ENCODE peak calls at places on chromosomes 13 and 19, in ten cellular contexts. O is K562, Z is ovary, C is transverse colon, G is sigmoid colon, J is suprapubic skin, V is tibial nerve, S is H1, F is upper lobe of left lung, X is A549. A is an unnamed sample.

GRCh38 chr13:75931116-75931515 is 295.0 kb downstream of the LMO7 start:
- DNase-seq in G (no peak), J (no peak), X (no peak), C (no peak), F (no peak), Z (no peak), O (no peak), V (no peak), S (no peak), A (no peak)

GRCh38 chr19:13984875-13985741 is 21.0 kb downstream of the RFX1 start:
- DNase-seq in S (no peak), O (no peak), V (no peak), J (no peak), G (no peak), X (no peak), Z (no peak), C (no peak), F (peak), A (no peak)

GRCh38 chr13:43657485-43657884 is 129.3 kb downstream of the ENOX1 start:
- DNase-seq in X (no peak), S (no peak), C (no peak), F (no peak), G (no peak), Z (no peak), J (no peak), O (no peak), V (no peak), A (no peak)

GRCh38 chr19:18610245-18610555 is 2.5 kb upstream of the TMEM59L start:
- DNase-seq in Z (no peak), J (no peak), X (no peak), F (no peak), C (no peak), O (no peak), S (no peak), V (no peak), G (no peak), A (no peak)

GRCh38 chr13:44557986-44558385 is 18.1 kb downstream of the TSC22D1 start:
- DNase-seq in S (no peak), C (no peak), F (no peak), Z (no peak), J (no peak), V (no peak), X (no peak), G (no peak), O (no peak), A (no peak)

GRCh38 chr19:43636121-43636683 is 3.4 kb downstream of the CADM4 start:
- DNase-seq in C (no peak), O (peak), J (no peak), F (no peak), V (no peak), G (no peak), S (no peak), X (no peak), Z (no peak), A (no peak)

GRCh38 chr13:98447881-98448641 is 128.8 kb downstream of the STK24 start:
- DNase-seq in X (peak), O (peak), C (no peak), G (no peak), J (no peak), V (no peak), Z (peak), S (no peak), F (no peak), A (no peak)

GRCh38 chr13:53137777-53138176 is 109.2 kb downstream of the OLFM4 start:
- DNase-seq in V (peak), Z (no peak), S (no peak), X (no peak), J (no peak), F (no peak), G (no peak), O (no peak), C (no peak), A (no peak)

GRCh38 chr19:1383014-1383310 is 745 bp upstream of the NDUFS7 start:
- DNase-seq in O (peak), Z (no peak), J (no peak), C (no peak), V (no peak), G (no peak), X (peak), F (no peak), S (no peak), A (no peak)

GRCh38 chr13:48876289-48876688 is 99.4 kb upstream of the FNDC3A start:
- DNase-seq in V (no peak), J (no peak), G (no peak), F (no peak), Z (no peak), C (no peak), O (no peak), S (no peak), X (no peak), A (no peak)

GRCh38 chr13:36054041-36054440 is 77.1 kb downstream of the DCLK1 start:
- DNase-seq in J (no peak), G (no peak), V (no peak), S (no peak), O (no peak), F (no peak), Z (no peak), X (no peak), C (no peak), A (no peak)

GRCh38 chr19:31126236-31126635 is 223.0 kb downstream of the TSHZ3 start:
- DNase-seq in J (no peak), O (no peak), V (no peak), F (no peak), G (peak), S (no peak), X (no peak), C (no peak), Z (no peak), A (no peak)

GRCh38 chr13:104327217-104327616 is 1261.0 kb upstream of the SLC10A2 start:
- DNase-seq in X (no peak), Z (no peak), O (no peak), V (no peak), S (no peak), C (no peak), G (no peak), J (no peak), F (no peak), A (no peak)

GRCh38 chr13:28778308-28779215 is 41.6 kb upstream of the MTUS2 start:
- DNase-seq in O (no peak), G (no peak), C (no peak), S (no peak), X (no peak), Z (no peak), V (no peak), J (no peak), F (no peak), A (no peak)

GRCh38 chr13:113862766-113863510 is 938 bp downstream of the GAS6 start:
- DNase-seq in S (no peak), F (peak), X (peak), Z (peak), C (peak), J (peak), O (peak), G (no peak), V (no peak), A (peak)

GRCh38 chr19:6427131-6427530 is 2.5 kb upstream of the KHSRP start:
- DNase-seq in V (no peak), O (no peak), J (no peak), G (no peak), X (no peak), S (no peak), Z (no peak), F (no peak), C (no peak), A (no peak)

GRCh38 chr13:30123575-30123974 is 183.8 kb downstream of the KATNAL1 start:
- DNase-seq in J (no peak), C (no peak), V (no peak), O (no peak), S (no peak), F (no peak), Z (no peak), X (no peak), G (no peak), A (no peak)

GRCh38 chr13:77833331-77833863 is 85.2 kb downstream of the EDNRB start:
- DNase-seq in G (no peak), X (no peak), J (no peak), F (no peak), Z (no peak), V (no peak), O (no peak), C (no peak), S (no peak), A (no peak)

GRCh38 chr13:32503727-32504126 is 34.9 kb downstream of the N4BP2L2 start:
- DNase-seq in C (no peak), G (no peak), V (no peak), O (no peak), Z (peak), F (no peak), S (no peak), J (no peak), X (no peak), A (no peak)

GRCh38 chr13:76516013-76516412 is 370.2 kb downstream of the KCTD12 start:
- DNase-seq in G (no peak), O (no peak), S (no peak), C (no peak), Z (no peak), X (no peak), V (no peak), F (no peak), J (no peak), A (no peak)

GRCh38 chr19:44675516-44675915 is 4.2 kb downstream of the CEACAM19 start:
- DNase-seq in C (no peak), F (no peak), J (no peak), O (no peak), G (no peak), X (no peak), Z (no peak), S (no peak), V (no peak), A (no peak)

GRCh38 chr13:109779074-109779473 is 7.3 kb downstream of the IRS2 start:
- DNase-seq in Z (no peak), F (no peak), G (no peak), O (no peak), V (no peak), C (no peak), J (no peak), S (no peak), X (no peak), A (no peak)

GRCh38 chr13:109780880-109781383 is 5.5 kb downstream of the IRS2 start:
- DNase-seq in V (no peak), O (no peak), G (no peak), J (no peak), C (no peak), Z (no peak), S (no peak), F (no peak), X (no peak), A (no peak)

GRCh38 chr13:109776575-109776974 is 9.8 kb downstream of the IRS2 start:
- DNase-seq in G (no peak), X (no peak), J (no peak), Z (no peak), S (no peak), C (no peak), F (no peak), V (no peak), O (no peak), A (no peak)

GRCh38 chr13:109779876-109780516 is 6.4 kb downstream of the IRS2 start:
- DNase-seq in S (no peak), V (no peak), J (no peak), G (no peak), Z (no peak), X (no peak), F (no peak), O (no peak), C (no peak), A (no peak)

DNA sequence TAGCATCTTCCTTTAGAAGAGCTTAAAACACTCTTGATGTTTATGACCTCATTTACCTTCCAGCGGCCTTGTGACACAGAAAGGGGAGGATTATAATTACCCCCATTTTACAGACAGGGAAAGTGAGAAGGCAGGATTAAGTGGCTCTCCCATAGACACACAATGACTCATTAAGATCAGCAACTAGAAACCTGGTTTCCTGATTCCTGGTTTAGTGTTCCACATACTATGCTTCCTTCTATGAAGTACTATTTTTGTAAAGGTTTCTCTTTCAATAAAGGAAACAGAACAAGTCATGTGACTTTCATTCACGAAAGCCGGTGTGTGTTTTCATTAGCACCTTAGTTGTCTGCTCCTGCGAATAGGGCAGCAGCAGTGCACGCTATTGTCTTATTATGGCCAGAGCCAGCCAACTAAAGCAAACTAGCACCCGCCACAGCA is 8.3 kb downstream of the IRS2 start:
- DNase-seq in X (no peak), J (no peak), C (peak), S (no peak), F (no peak), Z (no peak), V (no peak), O (no peak), G (no peak), A (peak)
- TF ChIP-seq EP300 in X (no peak), J (no peak), C (no peak), S (no peak), F (no peak), Z (no peak), V (no peak), O (no peak), G (no peak), A (no peak)

DNA sequence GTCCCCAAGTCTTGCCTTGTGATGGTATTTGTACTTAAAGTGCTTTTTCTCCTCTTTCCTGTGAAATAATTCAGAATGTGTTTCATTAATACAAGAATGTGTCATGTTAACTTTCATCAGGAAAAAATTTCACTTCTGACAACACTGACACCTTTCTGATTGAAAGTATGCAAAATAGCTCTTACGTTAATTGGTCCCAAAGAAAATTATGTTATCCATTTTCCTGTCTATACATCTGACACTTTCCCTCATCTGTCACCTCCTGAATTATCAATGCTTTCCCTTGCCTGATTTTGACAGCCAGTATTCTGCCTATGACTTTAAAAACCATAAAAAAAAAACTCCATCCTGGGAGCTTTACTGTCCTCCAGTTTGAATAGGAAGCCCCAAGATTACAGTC is 336.5 kb downstream of the ATP8A2 start:
- DNase-seq in O (no peak), V (no peak), F (no peak), X (no peak), J (no peak), S (no peak), Z (no peak), G (no peak), C (no peak), A (no peak)
- H3K27ac ChIP-seq in O (no peak), V (no peak), F (no peak), X (no peak), J (no peak), S (no peak), Z (no peak), G (no peak), C (no peak), A (no peak)

GRCh38 chr19:39768334-39768733 is 10.3 kb upstream of the LEUTX start:
- DNase-seq in Z (no peak), G (no peak), C (no peak), F (peak), O (no peak), S (no peak), X (no peak), J (no peak), V (no peak), A (no peak)

GRCh38 chr19:39768811-39769210 is 9.8 kb upstream of the LEUTX start:
- DNase-seq in X (no peak), O (no peak), V (no peak), G (no peak), Z (no peak), F (no peak), C (no peak), J (no peak), S (no peak), A (no peak)

GRCh38 chr19:39759457-39760184 is 19.0 kb upstream of the LEUTX start:
- DNase-seq in J (no peak), S (no peak), F (no peak), X (no peak), C (no peak), V (no peak), O (no peak), G (no peak), Z (no peak), A (no peak)

DNA sequence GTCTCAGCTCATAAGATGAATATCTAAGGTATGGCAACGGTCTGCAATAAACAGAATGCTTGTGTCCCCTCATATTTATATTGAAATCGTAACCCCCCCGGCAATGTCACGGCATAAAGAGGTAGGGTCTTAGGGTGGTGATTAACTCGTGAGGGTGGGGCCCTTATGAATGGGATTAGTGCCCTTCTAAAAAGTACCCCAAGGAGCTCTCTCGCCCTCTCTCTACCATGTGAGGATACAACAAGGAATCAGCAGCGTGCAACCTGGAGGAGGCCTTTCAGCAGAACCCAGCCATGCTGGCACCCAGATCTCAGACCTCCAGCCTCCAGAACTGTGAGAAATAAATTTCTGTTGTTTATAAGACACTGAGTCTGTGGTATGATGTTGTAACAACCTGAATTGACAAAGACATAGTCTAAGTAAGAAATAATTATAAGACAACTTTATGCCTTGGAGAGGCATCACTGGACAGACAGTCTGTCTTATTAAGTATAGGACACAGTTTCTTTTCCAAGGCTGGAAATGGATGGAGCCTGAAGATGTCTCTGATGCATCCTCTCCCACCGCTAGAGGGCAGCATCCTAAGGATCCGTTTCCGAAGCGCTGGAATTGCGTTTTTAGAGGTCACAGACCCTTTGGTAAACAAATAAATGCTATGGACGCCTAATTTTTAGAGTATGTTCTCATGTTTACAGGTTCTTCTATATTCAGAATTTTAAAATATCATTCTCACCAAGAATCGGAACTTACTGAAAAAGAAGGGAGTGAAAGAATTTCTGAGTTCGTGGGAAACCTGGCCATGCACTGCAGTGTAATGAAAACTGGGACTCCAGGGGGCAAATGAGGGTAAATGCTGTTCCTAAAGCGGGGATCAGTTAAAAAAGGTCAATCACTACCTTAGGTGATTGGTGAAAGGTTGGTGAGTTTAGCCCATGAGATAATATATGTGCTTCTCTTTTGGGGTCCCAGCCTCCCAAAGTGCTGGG is 13.3 kb upstream of the LEUTX start:
- DNase-seq in V (no peak), G (no peak), S (peak), F (peak), Z (no peak), C (peak), J (no peak), X (peak), O (peak), A (peak)
- TF ChIP-seq EP300 in V (no peak), G (no peak), S (no peak), F (no peak), Z (no peak), C (no peak), J (no peak), X (no peak), O (no peak), A (no peak)

DNA sequence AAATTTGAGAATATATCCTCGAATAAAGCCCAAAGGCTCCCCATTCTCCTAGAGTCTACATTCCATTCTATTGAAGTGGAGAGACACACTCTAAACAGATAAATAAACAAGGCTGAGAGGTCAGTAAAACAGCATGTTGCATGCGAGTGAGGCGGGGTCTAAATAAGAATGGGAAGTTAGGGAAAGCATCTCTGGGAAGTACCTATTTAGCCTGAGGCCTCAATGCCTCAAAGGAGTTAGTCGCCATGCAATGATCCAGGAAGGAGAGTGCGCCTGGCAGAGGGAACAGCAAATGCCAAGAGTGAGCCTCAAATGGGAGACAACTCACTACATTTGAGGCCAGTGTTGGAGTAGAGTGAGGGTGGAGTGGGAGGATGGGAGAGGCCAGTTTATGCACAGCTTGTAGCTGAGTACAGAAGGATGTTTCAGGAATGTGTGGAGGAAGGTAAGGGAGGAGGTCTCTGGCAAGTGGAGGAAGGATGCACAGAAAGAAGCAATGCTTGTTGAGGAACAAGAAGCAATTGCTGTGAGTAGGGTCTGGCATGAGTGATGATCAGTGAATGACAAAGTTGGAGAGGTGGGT is 52.3 kb upstream of the CLDN10 start:
- DNase-seq in G (no peak), O (no peak), Z (no peak), V (no peak), F (no peak), X (no peak), S (no peak), C (no peak), J (no peak), A (no peak)
- H3K27ac ChIP-seq in G (no peak), O (no peak), Z (no peak), V (no peak), F (no peak), X (no peak), S (no peak), C (no peak), J (no peak), A (no peak)

A was measured in stomach.